ENCODE peak calls at places on chromosomes 4 and X, in four cellular contexts. One of them, this sample, is unnamed.

GRCh38 chr4:109184421-109184956 is 118.0 kb downstream of the COL25A1 start:
- DNase-seq in CD8-positive, alpha-beta memory T cell: no peak
- DNase-seq in substantia nigra: no peak
- DNase-seq in gastrocnemius medialis: no peak
- DNase-seq in this sample: no peak

GRCh38 chr4:122819708-122820449 is 6.8 kb upstream of the FGF2 start:
- DNase-seq in substantia nigra: no peak
- DNase-seq in gastrocnemius medialis: no peak
- DNase-seq in CD8-positive, alpha-beta memory T cell: no peak
- DNase-seq in this sample: no peak

GRCh38 chr4:117412661-117413060 is 327.3 kb upstream of the TRAM1L1 start:
- DNase-seq in CD8-positive, alpha-beta memory T cell: no peak
- DNase-seq in gastrocnemius medialis: no peak
- DNase-seq in substantia nigra: no peak
- DNase-seq in this sample: no peak

GRCh38 chr4:23922535-23923115 is 32.8 kb upstream of the PPARGC1A start:
- DNase-seq in CD8-positive, alpha-beta memory T cell: no peak
- DNase-seq in substantia nigra: no peak
- DNase-seq in gastrocnemius medialis: no peak
- DNase-seq in this sample: no peak

GRCh38 chrX:31374786-31375185 is 302.9 kb upstream of the FTHL17 start:
- DNase-seq in gastrocnemius medialis: no peak
- DNase-seq in CD8-positive, alpha-beta memory T cell: no peak
- DNase-seq in substantia nigra: no peak
- DNase-seq in this sample: no peak

GRCh38 chr4:40210776-40211175 is 13.9 kb downstream of the RHOH start:
- DNase-seq in substantia nigra: no peak
- DNase-seq in gastrocnemius medialis: no peak
- DNase-seq in CD8-positive, alpha-beta memory T cell: no peak
- DNase-seq in this sample: no peak

GRCh38 chrX:100635040-100635439 is 1.6 kb downstream of the TSPAN6 start:
- DNase-seq in CD8-positive, alpha-beta memory T cell: no peak
- DNase-seq in substantia nigra: no peak
- DNase-seq in gastrocnemius medialis: no peak
- DNase-seq in this sample: no peak

GRCh38 chr4:110196871-110197420 is 1.5 kb downstream of the ELOVL6 start:
- DNase-seq in gastrocnemius medialis: no peak
- DNase-seq in substantia nigra: peak
- DNase-seq in CD8-positive, alpha-beta memory T cell: peak
- DNase-seq in this sample: peak

GRCh38 chr4:118740869-118741268 is 55.7 kb downstream of the METTL14 start:
- DNase-seq in gastrocnemius medialis: no peak
- DNase-seq in substantia nigra: no peak
- DNase-seq in CD8-positive, alpha-beta memory T cell: no peak
- DNase-seq in this sample: no peak

GRCh38 chrX:154370882-154371770 is 3.3 kb downstream of the FLNA start:
- DNase-seq in CD8-positive, alpha-beta memory T cell: peak
- DNase-seq in gastrocnemius medialis: peak
- DNase-seq in substantia nigra: peak
- DNase-seq in this sample: peak

DNA sequence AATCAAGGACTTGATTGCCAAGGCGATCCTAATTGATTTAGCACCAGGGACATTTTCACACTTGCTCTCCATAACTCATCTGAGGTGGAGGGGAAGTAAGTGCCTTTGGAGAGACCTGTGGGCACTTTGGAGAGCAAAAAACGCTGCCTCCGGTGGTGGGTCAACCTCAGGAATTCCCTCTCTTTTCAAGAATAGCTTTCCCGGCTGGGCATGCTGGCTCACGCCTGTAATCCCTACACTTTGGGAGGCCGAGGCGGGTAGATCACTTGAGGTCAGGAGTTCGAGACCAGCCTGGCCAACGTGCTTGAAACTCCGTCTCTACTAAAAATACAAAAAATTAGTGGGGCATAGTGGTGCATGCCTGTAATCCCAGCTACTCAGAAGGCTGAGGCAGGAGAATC is 49.2 kb downstream of the PRPS1 start:
- DNase-seq in substantia nigra: no peak
- DNase-seq in gastrocnemius medialis: no peak
- DNase-seq in CD8-positive, alpha-beta memory T cell: no peak
- DNase-seq in this sample: no peak
- H3K27ac ChIP-seq in substantia nigra: no peak
- H3K27ac ChIP-seq in gastrocnemius medialis: peak
- H3K27ac ChIP-seq in CD8-positive, alpha-beta memory T cell: peak
- H3K27ac ChIP-seq in this sample: peak

GRCh38 chr4:175891863-175892262 is 79.8 kb upstream of the GPM6A start:
- DNase-seq in gastrocnemius medialis: no peak
- DNase-seq in substantia nigra: no peak
- DNase-seq in CD8-positive, alpha-beta memory T cell: no peak
- DNase-seq in this sample: no peak
- H3K27ac ChIP-seq in gastrocnemius medialis: no peak
- H3K27ac ChIP-seq in substantia nigra: no peak
- H3K27ac ChIP-seq in CD8-positive, alpha-beta memory T cell: no peak
- H3K27ac ChIP-seq in this sample: no peak

GRCh38 chr4:173448557-173448918 is 49.6 kb upstream of the SCRG1 start:
- DNase-seq in CD8-positive, alpha-beta memory T cell: no peak
- DNase-seq in substantia nigra: no peak
- DNase-seq in gastrocnemius medialis: no peak
- DNase-seq in this sample: no peak
- H3K27ac ChIP-seq in CD8-positive, alpha-beta memory T cell: no peak
- H3K27ac ChIP-seq in substantia nigra: no peak
- H3K27ac ChIP-seq in gastrocnemius medialis: no peak
- H3K27ac ChIP-seq in this sample: no peak

DNA sequence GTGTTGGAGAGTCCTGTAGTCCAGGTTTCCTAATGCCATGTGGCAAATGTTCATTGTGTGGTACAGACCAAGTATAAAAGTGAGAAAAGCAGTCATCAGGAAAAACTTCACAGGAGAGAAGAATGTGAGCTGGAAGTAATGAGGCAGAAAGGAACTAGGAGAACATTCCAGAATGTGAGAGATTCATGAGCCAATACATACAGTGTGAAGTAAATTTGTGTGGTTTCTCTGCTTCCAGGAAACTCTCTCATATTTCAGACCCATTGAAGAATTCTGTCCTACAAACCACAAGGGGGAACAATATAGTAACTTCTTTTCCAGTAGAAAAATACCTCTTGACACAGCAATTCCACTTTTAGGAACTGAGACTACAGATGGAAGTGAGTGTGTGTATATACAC is 136.5 kb downstream of the RNF150 start:
- DNase-seq in CD8-positive, alpha-beta memory T cell: no peak
- DNase-seq in gastrocnemius medialis: no peak
- DNase-seq in substantia nigra: no peak
- DNase-seq in this sample: no peak
- H3K27ac ChIP-seq in CD8-positive, alpha-beta memory T cell: no peak
- H3K27ac ChIP-seq in gastrocnemius medialis: no peak
- H3K27ac ChIP-seq in substantia nigra: no peak
- H3K27ac ChIP-seq in this sample: no peak

DNA sequence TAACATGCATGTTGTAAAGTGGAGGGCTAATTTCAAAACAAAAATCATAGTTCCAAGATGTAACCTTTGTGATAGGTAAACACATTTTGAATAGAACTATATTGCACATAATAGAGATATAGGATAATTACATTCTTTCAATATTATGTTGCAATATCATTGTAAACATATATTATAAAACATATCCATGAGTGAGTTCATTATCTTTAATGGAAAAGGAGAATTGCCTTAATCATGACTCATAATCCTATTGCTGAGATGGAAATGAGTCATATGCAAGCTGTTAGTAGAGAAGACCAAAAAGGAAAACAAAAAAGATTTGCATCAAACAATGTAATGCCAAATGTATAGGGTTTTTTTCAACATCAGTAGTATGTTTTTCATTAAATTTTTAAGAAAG is 73.7 kb upstream of the WDR44 start:
- DNase-seq in gastrocnemius medialis: no peak
- DNase-seq in substantia nigra: no peak
- DNase-seq in CD8-positive, alpha-beta memory T cell: no peak
- DNase-seq in this sample: no peak
- H3K27ac ChIP-seq in gastrocnemius medialis: no peak
- H3K27ac ChIP-seq in substantia nigra: no peak
- H3K27ac ChIP-seq in CD8-positive, alpha-beta memory T cell: no peak
- H3K27ac ChIP-seq in this sample: no peak